ENCODE peak calls at places on chromosomes 2 and 18, in nine cellular contexts. One of them, this sample, is unnamed.

GRCh38 chr2:143026411-143027054 is 102.7 kb upstream of the ARHGAP15 start:
- DNase-seq in brain pericyte: no peak
- DNase-seq in activated T-cell treated with anti-CD3 and anti-CD28 coated beads, Interleukin-2, amount 50 U/mL, for 4 hours: no peak
- DNase-seq in stimulated activated CD4-positive, alpha-beta T cell treated with anti-CD3 and anti-CD28 coated beads, Interleukin-4, amount 100 ng/mL, for 4 hours: no peak
- DNase-seq in mesothelial cell of epicardium: no peak
- DNase-seq in fibroblast of lung: no peak
- DNase-seq in SK-N-MC: no peak
- DNase-seq in NCI-H2081: no peak
- DNase-seq in cardiac fibroblast: no peak
- DNase-seq in this sample: no peak

GRCh38 chr2:120576509-120577474 is 158.9 kb upstream of the GLI2 start:
- DNase-seq in activated T-cell treated with anti-CD3 and anti-CD28 coated beads, Interleukin-2, amount 50 U/mL, for 4 hours: no peak
- DNase-seq in cardiac fibroblast: peak
- DNase-seq in fibroblast of lung: peak
- DNase-seq in mesothelial cell of epicardium: no peak
- DNase-seq in stimulated activated CD4-positive, alpha-beta T cell treated with anti-CD3 and anti-CD28 coated beads, Interleukin-4, amount 100 ng/mL, for 4 hours: no peak
- DNase-seq in NCI-H2081: no peak
- DNase-seq in SK-N-MC: peak
- DNase-seq in brain pericyte: no peak
- DNase-seq in this sample: no peak

GRCh38 chr2:109380502-109381326 is 233.1 kb downstream of the SEPTIN10 start:
- DNase-seq in fibroblast of lung: peak
- DNase-seq in brain pericyte: no peak
- DNase-seq in activated T-cell treated with anti-CD3 and anti-CD28 coated beads, Interleukin-2, amount 50 U/mL, for 4 hours: no peak
- DNase-seq in stimulated activated CD4-positive, alpha-beta T cell treated with anti-CD3 and anti-CD28 coated beads, Interleukin-4, amount 100 ng/mL, for 4 hours: no peak
- DNase-seq in SK-N-MC: no peak
- DNase-seq in mesothelial cell of epicardium: peak
- DNase-seq in NCI-H2081: no peak
- DNase-seq in cardiac fibroblast: no peak
- DNase-seq in this sample: no peak

GRCh38 chr2:62307469-62308389 is 111.8 kb downstream of the B3GNT2 start:
- DNase-seq in brain pericyte: no peak
- DNase-seq in stimulated activated CD4-positive, alpha-beta T cell treated with anti-CD3 and anti-CD28 coated beads, Interleukin-4, amount 100 ng/mL, for 4 hours: no peak
- DNase-seq in fibroblast of lung: no peak
- DNase-seq in cardiac fibroblast: no peak
- DNase-seq in activated T-cell treated with anti-CD3 and anti-CD28 coated beads, Interleukin-2, amount 50 U/mL, for 4 hours: no peak
- DNase-seq in mesothelial cell of epicardium: no peak
- DNase-seq in NCI-H2081: no peak
- DNase-seq in SK-N-MC: no peak
- DNase-seq in this sample: no peak

GRCh38 chr2:108367014-108367413 is 10.7 kb upstream of the SULT1C4 start:
- DNase-seq in activated T-cell treated with anti-CD3 and anti-CD28 coated beads, Interleukin-2, amount 50 U/mL, for 4 hours: no peak
- DNase-seq in NCI-H2081: no peak
- DNase-seq in mesothelial cell of epicardium: no peak
- DNase-seq in cardiac fibroblast: no peak
- DNase-seq in brain pericyte: no peak
- DNase-seq in fibroblast of lung: no peak
- DNase-seq in stimulated activated CD4-positive, alpha-beta T cell treated with anti-CD3 and anti-CD28 coated beads, Interleukin-4, amount 100 ng/mL, for 4 hours: no peak
- DNase-seq in SK-N-MC: no peak
- DNase-seq in this sample: no peak

GRCh38 chr2:167406558-167406957 is 518.3 kb downstream of the XIRP2 start:
- DNase-seq in activated T-cell treated with anti-CD3 and anti-CD28 coated beads, Interleukin-2, amount 50 U/mL, for 4 hours: no peak
- DNase-seq in NCI-H2081: no peak
- DNase-seq in SK-N-MC: no peak
- DNase-seq in mesothelial cell of epicardium: no peak
- DNase-seq in stimulated activated CD4-positive, alpha-beta T cell treated with anti-CD3 and anti-CD28 coated beads, Interleukin-4, amount 100 ng/mL, for 4 hours: no peak
- DNase-seq in brain pericyte: no peak
- DNase-seq in cardiac fibroblast: peak
- DNase-seq in fibroblast of lung: peak
- DNase-seq in this sample: no peak

GRCh38 chr2:241130316-241130715 is 19.0 kb downstream of the PASK start:
- DNase-seq in activated T-cell treated with anti-CD3 and anti-CD28 coated beads, Interleukin-2, amount 50 U/mL, for 4 hours: no peak
- DNase-seq in cardiac fibroblast: no peak
- DNase-seq in fibroblast of lung: no peak
- DNase-seq in NCI-H2081: no peak
- DNase-seq in SK-N-MC: no peak
- DNase-seq in stimulated activated CD4-positive, alpha-beta T cell treated with anti-CD3 and anti-CD28 coated beads, Interleukin-4, amount 100 ng/mL, for 4 hours: no peak
- DNase-seq in mesothelial cell of epicardium: no peak
- DNase-seq in brain pericyte: no peak
- DNase-seq in this sample: no peak

GRCh38 chr2:177573120-177573519 is 180.5 kb downstream of the AGPS start:
- DNase-seq in mesothelial cell of epicardium: no peak
- DNase-seq in cardiac fibroblast: peak
- DNase-seq in SK-N-MC: no peak
- DNase-seq in activated T-cell treated with anti-CD3 and anti-CD28 coated beads, Interleukin-2, amount 50 U/mL, for 4 hours: no peak
- DNase-seq in brain pericyte: no peak
- DNase-seq in stimulated activated CD4-positive, alpha-beta T cell treated with anti-CD3 and anti-CD28 coated beads, Interleukin-4, amount 100 ng/mL, for 4 hours: no peak
- DNase-seq in fibroblast of lung: peak
- DNase-seq in NCI-H2081: no peak
- DNase-seq in this sample: no peak

GRCh38 chr2:4992226-4992625 is 700.0 kb upstream of the SOX11 start:
- DNase-seq in cardiac fibroblast: no peak
- DNase-seq in stimulated activated CD4-positive, alpha-beta T cell treated with anti-CD3 and anti-CD28 coated beads, Interleukin-4, amount 100 ng/mL, for 4 hours: no peak
- DNase-seq in fibroblast of lung: no peak
- DNase-seq in mesothelial cell of epicardium: no peak
- DNase-seq in activated T-cell treated with anti-CD3 and anti-CD28 coated beads, Interleukin-2, amount 50 U/mL, for 4 hours: no peak
- DNase-seq in SK-N-MC: no peak
- DNase-seq in NCI-H2081: peak
- DNase-seq in brain pericyte: no peak
- DNase-seq in this sample: no peak

GRCh38 chr18:8780227-8780626 is 74.9 kb downstream of the MTCL1 start:
- DNase-seq in activated T-cell treated with anti-CD3 and anti-CD28 coated beads, Interleukin-2, amount 50 U/mL, for 4 hours: no peak
- DNase-seq in SK-N-MC: no peak
- DNase-seq in brain pericyte: no peak
- DNase-seq in fibroblast of lung: no peak
- DNase-seq in cardiac fibroblast: no peak
- DNase-seq in stimulated activated CD4-positive, alpha-beta T cell treated with anti-CD3 and anti-CD28 coated beads, Interleukin-4, amount 100 ng/mL, for 4 hours: no peak
- DNase-seq in NCI-H2081: no peak
- DNase-seq in mesothelial cell of epicardium: no peak
- DNase-seq in this sample: no peak

This sample was measured in Panc1.